ENCODE peak calls at places on chromosomes 2 and 18, in four cellular contexts. P is lower leg skin, D is ovary, X is fibroblast of pulmonary artery. M is an unnamed sample.
A peak's percentile ranks its signal among the peaks of the same experiment; 100 is the strongest.

GRCh38 chr18:25594351-25594750 is 242.4 kb upstream of the ZNF521 start:
- DNase-seq in X (peak; percentile 0), D (no peak), P (no peak), M (peak; percentile 23)

GRCh38 chr18:50586710-50587109 is 26.8 kb downstream of the MAPK4 start:
- DNase-seq in X (no peak), D (no peak), P (no peak), M (no peak)

GRCh38 chr18:73778052-73778395 is 369.6 kb downstream of the FBXO15 start:
- DNase-seq in D (no peak), P (no peak), X (peak; percentile 35), M (no peak)

GRCh38 chr2:15122915-15123314 is 438.2 kb downstream of the NBAS start:
- DNase-seq in D (no peak), X (no peak), P (no peak), M (no peak)

GRCh38 chr2:232338759-232339106 is 39.8 kb upstream of the ALPP start:
- DNase-seq in X (no peak), D (no peak), P (peak; percentile 82), M (no peak)

GRCh38 chr18:70047931-70048603 is 100.4 kb upstream of the CD226 start:
- DNase-seq in X (peak; percentile 59), P (no peak), D (no peak), M (no peak)

GRCh38 chr2:203869610-203870042 is 2.1 kb downstream of the CTLA4 start:
- DNase-seq in X (no peak), D (no peak), P (no peak), M (no peak)

GRCh38 chr2:26492749-26493515 is 15.0 kb upstream of the OTOF start:
- DNase-seq in P (no peak), X (no peak), D (no peak), M (no peak)

GRCh38 chr18:34991561-34991960 is 49.7 kb upstream of the MAPRE2 start:
- DNase-seq in X (no peak), P (no peak), D (no peak), M (no peak)

GRCh38 chr2:155662224-155662623 is 670.3 kb downstream of the NR4A2 start:
- DNase-seq in X (no peak), P (no peak), D (no peak), M (no peak)

DNA sequence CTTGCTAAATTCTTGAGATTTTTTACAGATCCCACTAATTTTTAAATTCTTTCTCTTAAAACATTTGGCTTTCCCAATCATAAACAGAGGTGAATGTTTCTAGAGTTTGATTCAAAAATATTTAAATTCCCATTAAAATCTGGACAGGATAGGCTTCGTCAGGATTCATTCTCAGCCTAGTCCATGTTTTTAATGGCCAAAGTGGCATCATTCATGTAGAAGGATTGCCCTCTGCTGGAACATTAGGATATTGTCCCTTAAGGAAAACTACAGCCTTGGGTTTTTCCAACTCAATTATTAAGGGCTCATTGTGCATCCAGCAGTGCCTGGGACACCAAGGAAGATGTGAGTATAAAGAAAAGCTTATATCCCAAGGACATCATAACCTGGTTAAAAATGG is 71.7 kb downstream of the TPGS2 start:
- DNase-seq in X (peak; percentile 79), P (no peak), D (no peak), M (peak; percentile 64)
- TF ChIP-seq CTCF in X (peak; percentile 68), P (no peak), D (peak; percentile 69), M (peak; percentile 74)

DNA sequence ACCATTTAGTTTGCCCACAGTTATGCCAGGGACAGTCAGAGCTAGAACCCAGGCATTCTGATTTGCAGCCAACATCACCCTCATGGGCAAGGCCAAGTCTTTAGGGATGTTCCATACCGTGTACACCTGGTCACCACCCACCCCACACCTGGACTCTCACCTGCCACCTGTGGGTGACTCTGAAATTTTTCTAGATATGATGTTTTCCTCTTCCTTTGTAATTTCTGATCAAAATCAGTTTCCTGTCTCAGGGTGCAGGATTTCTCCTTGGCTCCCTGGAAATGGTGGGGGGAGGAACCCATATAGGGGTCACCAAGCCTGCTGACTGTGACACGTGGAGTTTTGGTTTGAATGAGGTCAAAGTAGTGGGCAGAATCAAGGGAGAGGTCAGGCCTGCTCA is 138.2 kb downstream of the ACOXL start:
- DNase-seq in P (no peak), D (no peak), X (no peak), M (no peak)
- H3K4me3 ChIP-seq in P (no peak overlapping the region), D (no peak overlapping the region), X (no peak overlapping the region), M (no peak overlapping the region)

GRCh38 chr2:60335533-60336237 is 217.8 kb downstream of the BCL11A start:
- DNase-seq in D (no peak), X (no peak), P (no peak), M (no peak)

GRCh38 chr2:60336442-60337141 is 216.9 kb downstream of the BCL11A start:
- DNase-seq in D (no peak), X (no peak), P (no peak), M (no peak)

GRCh38 chr2:60334610-60335009 is 218.8 kb downstream of the BCL11A start:
- DNase-seq in X (no peak), P (no peak), D (no peak), M (no peak)

GRCh38 chr2:60339286-60339685 is 214.2 kb downstream of the BCL11A start:
- DNase-seq in P (no peak), X (no peak), D (no peak), M (no peak)

DNA sequence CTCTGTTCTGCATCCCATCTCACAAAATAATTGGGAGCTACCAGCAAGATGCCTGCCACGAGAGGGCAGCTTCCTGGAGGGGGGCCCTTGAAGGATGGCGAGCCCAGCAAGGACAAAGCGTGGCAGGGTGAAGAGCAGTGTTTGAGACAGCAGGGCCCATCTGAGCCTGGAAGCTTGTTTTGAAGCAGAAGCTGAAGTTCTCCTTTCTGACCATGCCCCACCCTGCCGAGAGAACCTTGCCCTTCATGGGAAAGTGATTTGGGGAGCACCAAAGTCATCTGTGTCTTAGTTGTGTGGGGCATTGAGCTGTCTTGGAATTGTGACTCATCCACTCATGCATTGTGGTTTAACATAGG is 216.3 kb downstream of the BCL11A start:
- DNase-seq in P (no peak), X (no peak), D (no peak), M (no peak)
- TF ChIP-seq CTCF in P (no peak), X (no peak), D (no peak), M (no peak)

GRCh38 chr2:143226714-143227541 is 97.7 kb downstream of the ARHGAP15 start:
- DNase-seq in P (no peak), D (no peak), X (no peak), M (no peak)
- H3K4me3 ChIP-seq in P (no peak overlapping the region), D (no peak overlapping the region), X (no peak overlapping the region), M (no peak overlapping the region)

GRCh38 chr18:3441290-3441689 is 8.7 kb upstream of the TGIF1 start:
- DNase-seq in D (no peak), X (peak; percentile 51), P (no peak), M (no peak)
- TF ChIP-seq CTCF in D (no peak), X (peak; percentile 31), P (no peak), M (peak; percentile 39)